ENCODE peak calls at places on chromosomes 4 and X, in nine cellular contexts. C is ascending aorta; G is AG20443; H is nucleus accumbens; Q is activated CD8-positive, alpha-beta memory T cell treated with anti-CD3 and anti-CD28 coated beads for 48 hours; I is bronchial epithelial cell; N is A172; K is neural progenitor cell; B is B cell. Y is an unnamed sample.

GRCh38 chr4:31045724-31046318 is 325.7 kb downstream of the PCDH7 start:
- DNase-seq in C (no peak), G (no peak), H (no peak), Q (no peak), I (peak), N (peak), K (no peak), B (no peak), Y (peak)

GRCh38 chr4:143626134-143626859 is 74.2 kb downstream of the FREM3 start:
- DNase-seq in C (peak), G (peak), H (no peak), Q (no peak), I (no peak), N (no peak), K (no peak), B (no peak), Y (no peak)

GRCh38 chrX:54494166-54494969 is 1.7 kb downstream of the FGD1 start:
- DNase-seq in C (no peak), G (no peak), H (no peak), Q (no peak), I (no peak), N (no peak), K (no peak), B (no peak), Y (no peak)

GRCh38 chr4:123546661-123547060 is 150.1 kb downstream of the SPRY1 start:
- DNase-seq in C (no peak), G (no peak), H (no peak), Q (no peak), I (no peak), N (no peak), K (no peak), B (no peak), Y (peak)

GRCh38 chr4:113355550-113356371 is 306.3 kb downstream of the ANK2 start:
- DNase-seq in C (peak), G (peak), H (no peak), Q (peak), I (peak), N (peak), K (no peak), B (peak), Y (peak)

GRCh38 chrX:17525762-17526555 is 151.0 kb downstream of the NHS start:
- DNase-seq in C (no peak), G (peak), H (no peak), Q (no peak), I (no peak), N (no peak), K (no peak), B (no peak), Y (no peak)

GRCh38 chrX:3811331-3812311 is 98.2 kb upstream of the PRKX start:
- DNase-seq in C (no peak), G (peak), H (no peak), Q (no peak), I (peak), N (no peak), K (peak), B (peak), Y (peak)

GRCh38 chr4:181684310-181684709 is 558.9 kb upstream of the TENM3 start:
- DNase-seq in C (no peak), G (no peak), H (no peak), Q (no peak), I (no peak), N (no peak), K (no peak), B (no peak), Y (no peak)